ENCODE peak calls at places on chromosomes 11 and 22, in seven cellular contexts. P, N, K, A, H, T and Y are unnamed samples.

GRCh38 chr11:36702330-36703054 is 104.5 kb upstream of the RAG2 start:
- DNase-seq in K (no peak), N (peak), H (peak), P (peak), T (peak), A (no peak), Y (no peak)

GRCh38 chr11:105670811-105671210 is 60.9 kb downstream of the GRIA4 start:
- DNase-seq in P (no peak), T (no peak), N (peak), A (no peak), K (no peak), H (no peak), Y (no peak)

GRCh38 chr22:18064636-18065035 is 13.2 kb upstream of the PEX26 start:
- DNase-seq in T (no peak), A (no peak), N (peak), P (no peak), K (no peak), H (no peak), Y (no peak)

GRCh38 chr11:48074425-48075181 is 94.2 kb downstream of the PTPRJ start:
- DNase-seq in H (no peak), K (no peak), T (no peak), P (no peak), N (no peak), A (no peak), Y (no peak)

GRCh38 chr22:46399625-46400024 is 64.1 kb downstream of the TRMU start:
- DNase-seq in P (no peak), K (no peak), T (no peak), H (no peak), A (no peak), N (no peak), Y (no peak)

GRCh38 chr11:69037074-69037473 is 11.7 kb upstream of the TPCN2 start:
- DNase-seq in A (no peak), N (no peak), T (no peak), P (no peak), H (no peak), K (no peak), Y (no peak)

GRCh38 chr11:112156153-112156552 is 7.7 kb downstream of the IL18 start:
- DNase-seq in K (no peak), N (no peak), H (no peak), A (no peak), P (no peak), T (no peak), Y (no peak)

GRCh38 chr22:49975543-49976389 is 15.2 kb downstream of the PIM3 start:
- DNase-seq in A (no peak), N (no peak), T (no peak), P (no peak), K (no peak), H (no peak), Y (peak)

GRCh38 chr11:69881467-69882269 is 62.5 kb upstream of the FGF3 start:
- DNase-seq in A (no peak), K (no peak), T (no peak), N (no peak), P (no peak), H (no peak), Y (peak)

GRCh38 chr11:69891421-69892236 is 72.4 kb upstream of the FGF3 start:
- DNase-seq in N (peak), P (no peak), H (no peak), A (no peak), T (no peak), K (no peak), Y (no peak)

GRCh38 chr22:20741634-20742581 is 32.0 kb upstream of the SERPIND1 start:
- DNase-seq in H (peak), A (peak), K (peak), T (no peak), N (peak), P (no peak), Y (no peak)

GRCh38 chr22:40326905-40327735 is 19.2 kb upstream of the ADSL start:
- DNase-seq in P (no peak), H (no peak), A (no peak), N (peak), K (peak), T (no peak), Y (no peak)

GRCh38 chr22:26552466-26552865 is 37.5 kb downstream of the TPST2 start:
- DNase-seq in K (no peak), N (no peak), A (no peak), H (no peak), P (no peak), T (no peak), Y (no peak)

GRCh38 chr11:14642873-14643696 is 519 bp upstream of the PDE3B start:
- DNase-seq in A (no peak), K (no peak), H (no peak), P (no peak), T (no peak), N (no peak), Y (no peak)

GRCh38 chr22:44709881-44710400 is 7.9 kb downstream of the PRR5 start:
- DNase-seq in T (no peak), N (no peak), A (no peak), P (no peak), K (peak), H (no peak), Y (no peak)

GRCh38 chr11:8932564-8933180 is at the start of gene C11orf16:
- DNase-seq in P (no peak), H (no peak), T (no peak), N (no peak), K (no peak), A (no peak), Y (no peak)

GRCh38 chr22:41362615-41363014 is 19.1 kb upstream of the TEF start:
- DNase-seq in N (no peak), P (no peak), A (no peak), K (no peak), T (no peak), H (no peak), Y (no peak)

GRCh38 chr22:25199726-25200520 is at the start of gene CRYBB3:
- DNase-seq in N (no peak), K (no peak), T (no peak), P (no peak), H (no peak), A (no peak), Y (no peak)

GRCh38 chr22:18116634-18117033 is 6.0 kb downstream of the TUBA8 start:
- DNase-seq in N (no peak), K (no peak), P (no peak), T (no peak), H (no peak), A (no peak), Y (no peak)

GRCh38 chr11:103805688-103806009 is 230.8 kb upstream of the DDI1 start:
- DNase-seq in N (no peak), A (no peak), T (no peak), P (no peak), K (no peak), H (no peak), Y (no peak)

GRCh38 chr11:27464155-27464759 is 8.3 kb downstream of the LGR4 start:
- DNase-seq in T (no peak), A (no peak), N (peak), K (no peak), P (no peak), H (no peak), Y (no peak)

GRCh38 chr11:606245-606644 is 9.5 kb downstream of the IRF7 start:
- DNase-seq in T (peak), H (no peak), A (no peak), P (no peak), N (peak), K (no peak), Y (peak)

GRCh38 chr22:22888509-22889353 is 1.1 kb downstream of the IGLL5 start:
- DNase-seq in P (no peak), T (no peak), K (no peak), N (no peak), A (no peak), H (no peak), Y (peak)

GRCh38 chr11:1780700-1781592 is 17.2 kb upstream of the CTSD start:
- DNase-seq in H (no peak), N (no peak), P (peak), A (no peak), T (no peak), K (no peak), Y (peak)

GRCh38 chr22:33124471-33124870 is 66.3 kb upstream of the SYN3 start:
- DNase-seq in N (no peak), H (no peak), K (no peak), P (no peak), A (no peak), T (no peak), Y (no peak)

GRCh38 chr11:111409915-111410314 is 30.8 kb upstream of the POU2AF1 start:
- DNase-seq in A (no peak), T (no peak), H (no peak), K (no peak), N (no peak), P (no peak), Y (no peak)

GRCh38 chr22:50308597-50308935 is 1.1 kb upstream of the PLXNB2 start:
- DNase-seq in A (no peak), N (no peak), K (no peak), T (no peak), P (no peak), H (no peak), Y (peak)

GRCh38 chr22:49208003-49208402 is 619.7 kb downstream of the BRD1 start:
- DNase-seq in P (no peak), T (no peak), A (no peak), N (no peak), H (no peak), K (no peak), Y (peak)

GRCh38 chr22:48782817-48783511 is 1044.7 kb downstream of the BRD1 start:
- DNase-seq in H (no peak), N (no peak), T (no peak), P (no peak), A (no peak), K (no peak), Y (no peak)

GRCh38 chr11:8331767-8332166 is 68.1 kb upstream of the LMO1 start:
- DNase-seq in N (no peak), P (no peak), A (no peak), H (no peak), T (no peak), K (no peak), Y (peak)